ENCODE peak calls at places on chromosome 6, in four cellular contexts. Y is IMR-90, C is mesenchymal stem cell, L is H9. A is an unnamed sample.

GRCh38 chr6:136792945-136793289 is 640 bp upstream of the MAP3K5 start:
- DNase-seq in Y (peak; percentile 85), C (peak; percentile 92), L (no peak), A (peak; percentile 85)

GRCh38 chr6:164315376-164315775 is 900.9 kb downstream of the QKI start:
- DNase-seq in Y (no peak), C (no peak), L (no peak), A (no peak)

GRCh38 chr6:81233990-81234389 is 518.5 kb downstream of the TENT5A start:
- DNase-seq in Y (no peak), C (no peak), L (no peak), A (no peak)

GRCh38 chr6:159691963-159692287 is 1.1 kb downstream of the SOD2 start:
- DNase-seq in Y (no peak), C (peak; percentile 28), L (no peak), A (no peak)

GRCh38 chr6:158572653-158573541 is 13.0 kb downstream of the TMEM181 start:
- DNase-seq in Y (no peak), C (no peak), L (no peak), A (no peak)

GRCh38 chr6:3417473-3417872 is 39.4 kb downstream of the SLC22A23 start:
- DNase-seq in Y (no peak), C (no peak), L (no peak), A (no peak)

GRCh38 chr6:35082733-35083403 is 58.3 kb downstream of the TCP11 start:
- DNase-seq in Y (no peak), C (no peak), L (no peak), A (no peak)

GRCh38 chr6:142945071-142945445 is at the start of gene HIVEP2:
- DNase-seq in Y (peak; percentile 87), C (peak; percentile 94), L (peak; percentile 86), A (peak; percentile 87)

GRCh38 chr6:125658759-125659431 is 90.5 kb upstream of the HEY2 start:
- DNase-seq in Y (no peak), C (no peak), L (no peak), A (no peak)

GRCh38 chr6:6781172-6781876 is 192.8 kb downstream of the LY86 start:
- DNase-seq in Y (peak; percentile 70), C (peak; percentile 92), L (no peak), A (no peak)

GRCh38 chr6:165987483-165988305 is 180.0 kb downstream of the TBXT start:
- DNase-seq in Y (peak; percentile 98), C (peak; percentile 90), L (peak; percentile 71), A (peak; percentile 5)

GRCh38 chr6:45614488-45615285 is 237.0 kb upstream of the SUPT3H start:
- DNase-seq in Y (peak; percentile 38), C (no peak), L (no peak), A (no peak)

GRCh38 chr6:77650098-77650663 is 2.7 kb upstream of the MEI4 start:
- DNase-seq in Y (no peak), C (peak; percentile 31), L (peak; percentile 92), A (peak; percentile 15)

GRCh38 chr6:111939902-111940301 is 66.7 kb upstream of the FYN start:
- DNase-seq in Y (no peak), C (no peak), L (no peak), A (no peak)

GRCh38 chr6:152218887-152219286 is 411.4 kb downstream of the ESR1 start:
- DNase-seq in Y (no peak), C (no peak), L (no peak), A (no peak)

GRCh38 chr6:45691426-45691825 is 313.7 kb upstream of the SUPT3H start:
- DNase-seq in Y (no peak), C (no peak), L (no peak), A (no peak)

GRCh38 chr6:130050230-130050629 is 31.8 kb downstream of the L3MBTL3 start:
- DNase-seq in Y (peak; percentile 67), C (peak; percentile 10), L (no peak), A (no peak)

GRCh38 chr6:75196051-75196743 is 9.7 kb downstream of the COL12A1 start:
- DNase-seq in Y (peak; percentile 80), C (peak; percentile 27), L (no peak), A (no peak)

GRCh38 chr6:158207452-158207788 is 39.3 kb downstream of the GTF2H5 start:
- DNase-seq in Y (peak; percentile 48), C (peak; percentile 37), L (no peak), A (peak; percentile 84)

GRCh38 chr6:16704706-16705402 is 56.4 kb downstream of the ATXN1 start:
- DNase-seq in Y (peak; percentile 79), C (peak; percentile 80), L (no peak), A (no peak)

GRCh38 chr6:129501401-129502051 is 208.5 kb downstream of the ARHGAP18 start:
- DNase-seq in Y (peak; percentile 96), C (peak; percentile 97), L (no peak), A (peak; percentile 76)

GRCh38 chr6:165511807-165512206 is 151.2 kb downstream of the PDE10A start:
- DNase-seq in Y (no peak), C (no peak), L (no peak), A (no peak)

GRCh38 chr6:41167173-41167963 is 4.5 kb upstream of the TREM2 start:
- DNase-seq in Y (peak; percentile 19), C (peak; percentile 35), L (peak; percentile 60), A (no peak)
- H3K14ac ChIP-seq in Y (no peak overlapping the region), C (no peak overlapping the region), L (no peak overlapping the region), A (no peak overlapping the region)

GRCh38 chr6:43508481-43509141 is 1.5 kb downstream of the LRRC73 start:
- DNase-seq in Y (no peak), C (no peak), L (no peak), A (no peak)
- H3K4me2 ChIP-seq in Y (no peak overlapping the region), C (no peak overlapping the region), L (no peak overlapping the region), A (no peak overlapping the region)

GRCh38 chr6:19465240-19465639 is 371.9 kb upstream of the ID4 start:
- DNase-seq in Y (no peak), C (peak; percentile 15), L (no peak), A (no peak)
- H3K9ac ChIP-seq in Y (no peak overlapping the region), C (no peak overlapping the region), L (no peak overlapping the region), A (no peak overlapping the region)

GRCh38 chr6:141437685-141438084 is 695.0 kb upstream of the GJE1 start:
- DNase-seq in Y (no peak), C (no peak), L (no peak), A (no peak)

GRCh38 chr6:141445928-141446628 is 686.6 kb upstream of the GJE1 start:
- DNase-seq in Y (no peak), C (no peak), L (no peak), A (no peak)

GRCh38 chr6:141443032-141443431 is 689.7 kb upstream of the GJE1 start:
- DNase-seq in Y (no peak), C (no peak), L (no peak), A (no peak)

DNA sequence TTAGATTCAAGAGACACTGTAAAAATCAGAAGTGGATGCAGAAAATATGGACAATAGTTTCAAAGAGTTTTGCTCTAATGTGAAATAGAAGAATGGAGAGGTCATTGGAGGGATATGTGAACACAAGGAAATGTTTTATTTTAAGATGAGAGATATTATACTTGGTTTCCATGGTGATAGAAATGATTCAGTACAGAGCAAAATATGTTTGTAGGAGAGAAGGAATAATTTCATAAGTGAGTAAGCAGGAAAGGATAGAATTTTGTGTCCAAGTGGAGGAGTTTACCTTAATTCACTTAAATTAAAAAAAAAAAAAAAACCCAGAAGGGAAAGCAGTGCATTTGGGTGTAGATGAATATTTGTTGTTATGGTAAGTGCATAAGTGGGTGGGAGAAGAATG is 689.1 kb upstream of the GJE1 start:
- DNase-seq in Y (peak; percentile 17), C (no peak), L (no peak), A (no peak)
- H3K14ac ChIP-seq in Y (no peak overlapping the region), C (no peak overlapping the region), L (no peak overlapping the region), A (no peak overlapping the region)